ENCODE peak calls at places on chromosomes 13 and 19, in five cellular contexts. One of them, this sample, is unnamed.

GRCh38 chr19:18427752-18428131 is 8.5 kb downstream of the SSBP4 start:
- DNase-seq in SK-N-SH: no peak
- DNase-seq in GM12878: no peak
- DNase-seq in H1: no peak
- DNase-seq in HepG2: no peak
- DNase-seq in this sample: no peak

GRCh38 chr19:14102102-14102696 is 11.6 kb upstream of the SAMD1 start:
- DNase-seq in SK-N-SH: no peak
- DNase-seq in GM12878: no peak
- DNase-seq in H1: no peak
- DNase-seq in HepG2: no peak
- DNase-seq in this sample: no peak

GRCh38 chr13:39749528-39749927 is 94.1 kb downstream of the COG6 start:
- DNase-seq in SK-N-SH: no peak
- DNase-seq in GM12878: no peak
- DNase-seq in H1: no peak
- DNase-seq in HepG2: no peak
- DNase-seq in this sample: no peak

GRCh38 chr19:50721441-50722137 is 1.6 kb upstream of the CLEC11A start:
- DNase-seq in SK-N-SH: no peak
- DNase-seq in GM12878: no peak
- DNase-seq in H1: no peak
- DNase-seq in HepG2: no peak
- DNase-seq in this sample: no peak

GRCh38 chr13:23822252-23822824 is 66.9 kb downstream of the MIPEP start:
- DNase-seq in SK-N-SH: no peak
- DNase-seq in GM12878: no peak
- DNase-seq in H1: no peak
- DNase-seq in HepG2: no peak
- DNase-seq in this sample: no peak

GRCh38 chr13:26518433-26519084 is 38.9 kb upstream of the WASF3 start:
- DNase-seq in SK-N-SH: no peak
- DNase-seq in GM12878: no peak
- DNase-seq in H1: no peak
- DNase-seq in HepG2: no peak
- DNase-seq in this sample: no peak

GRCh38 chr19:8017808-8018207 is 12.4 kb upstream of the ELAVL1 start:
- DNase-seq in SK-N-SH: no peak
- DNase-seq in GM12878: no peak
- DNase-seq in H1: no peak
- DNase-seq in HepG2: peak; percentile 45
- DNase-seq in this sample: peak; percentile 76

GRCh38 chr19:3773814-3774515 is 1.9 kb upstream of the RAX2 start:
- DNase-seq in SK-N-SH: no peak
- DNase-seq in GM12878: no peak
- DNase-seq in H1: no peak
- DNase-seq in HepG2: no peak
- DNase-seq in this sample: no peak

GRCh38 chr13:77386880-77387606 is 60.1 kb upstream of the MYCBP2 start:
- DNase-seq in SK-N-SH: no peak
- DNase-seq in GM12878: no peak
- DNase-seq in H1: no peak
- DNase-seq in HepG2: no peak
- DNase-seq in this sample: no peak

GRCh38 chr19:45179063-45179847 is 671 bp downstream of the BLOC1S3 start:
- DNase-seq in SK-N-SH: peak; percentile 66
- DNase-seq in GM12878: no peak
- DNase-seq in H1: no peak
- DNase-seq in HepG2: no peak
- DNase-seq in this sample: peak; percentile 75

GRCh38 chr19:32231691-32232090 is 113.7 kb upstream of the ZNF507 start:
- DNase-seq in SK-N-SH: no peak
- DNase-seq in GM12878: no peak
- DNase-seq in H1: no peak
- DNase-seq in HepG2: no peak
- DNase-seq in this sample: no peak

GRCh38 chr19:50967924-50968708 is 1.3 kb downstream of the KLK6 start:
- DNase-seq in SK-N-SH: no peak
- DNase-seq in GM12878: no peak
- DNase-seq in H1: no peak
- DNase-seq in HepG2: no peak
- DNase-seq in this sample: no peak

DNA sequence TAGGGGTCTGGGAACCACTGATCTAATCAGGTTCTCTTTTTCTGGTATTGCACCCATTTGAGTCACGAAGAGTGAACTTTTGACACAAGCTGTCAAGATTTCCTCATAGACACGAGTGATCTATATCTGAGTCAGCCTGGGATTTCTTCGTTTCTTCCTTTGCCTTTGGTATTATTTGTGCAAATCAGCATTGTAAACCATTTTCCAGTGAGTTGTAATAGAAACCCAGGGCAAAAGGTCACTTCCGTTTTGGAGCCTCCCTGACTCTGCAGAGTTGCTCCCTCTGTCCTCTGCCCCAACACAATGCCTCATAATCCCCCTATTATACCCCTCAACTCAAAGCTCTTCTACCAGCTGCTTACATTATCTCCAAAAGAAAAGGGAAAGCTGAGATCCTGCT is 615.1 kb downstream of the EFNB2 start:
- DNase-seq in SK-N-SH: no peak
- DNase-seq in GM12878: no peak
- DNase-seq in H1: no peak
- DNase-seq in HepG2: no peak
- DNase-seq in this sample: no peak
- TF ChIP-seq GABPA in SK-N-SH: no peak
- TF ChIP-seq GABPA in GM12878: no peak
- TF ChIP-seq GABPA in H1: no peak
- TF ChIP-seq GABPA in HepG2: no peak
- TF ChIP-seq GABPA in this sample: no peak

DNA sequence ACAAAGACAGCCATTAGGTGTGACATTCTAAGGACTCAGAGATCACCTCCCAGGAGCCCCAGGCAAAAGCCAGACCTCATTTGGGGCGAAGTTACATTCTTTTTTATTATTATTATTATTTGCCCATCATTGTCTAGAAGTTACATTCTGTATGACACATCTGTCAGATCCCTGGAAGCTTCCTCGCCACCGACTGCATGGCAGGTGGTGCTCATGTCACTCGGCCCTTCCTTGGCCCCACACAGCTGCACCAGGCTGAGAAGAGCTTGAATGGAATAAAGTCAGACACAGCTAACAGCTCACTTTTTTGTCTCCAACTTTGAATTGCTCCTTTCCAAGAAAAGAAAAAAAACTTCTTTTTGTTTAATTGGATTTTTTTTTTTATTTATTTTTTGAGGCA is 41.4 kb upstream of the LDLR start:
- DNase-seq in SK-N-SH: no peak
- DNase-seq in GM12878: no peak
- DNase-seq in H1: no peak
- DNase-seq in HepG2: no peak
- DNase-seq in this sample: no peak
- H4K20me1 ChIP-seq in SK-N-SH: peaks cover 3% of the 10 kb centered on the region
- H4K20me1 ChIP-seq in GM12878: no peaks in the 10 kb centered on the region
- H4K20me1 ChIP-seq in H1: peaks cover 7% of the 10 kb centered on the region
- H4K20me1 ChIP-seq in HepG2: no peaks in the 10 kb centered on the region
- H4K20me1 ChIP-seq in this sample: no peaks in the 10 kb centered on the region

GRCh38 chr13:56338421-56338820 is 802.3 kb upstream of the PRR20A start:
- DNase-seq in SK-N-SH: no peak
- DNase-seq in GM12878: no peak
- DNase-seq in H1: no peak
- DNase-seq in HepG2: no peak
- DNase-seq in this sample: no peak

GRCh38 chr13:56335775-56336174 is 804.9 kb upstream of the PRR20A start:
- DNase-seq in SK-N-SH: no peak
- DNase-seq in GM12878: no peak
- DNase-seq in H1: no peak
- DNase-seq in HepG2: no peak
- DNase-seq in this sample: no peak

GRCh38 chr13:56332671-56333070 is 808.0 kb upstream of the PRR20A start:
- DNase-seq in SK-N-SH: no peak
- DNase-seq in GM12878: no peak
- DNase-seq in H1: no peak
- DNase-seq in HepG2: no peak
- DNase-seq in this sample: no peak
- TF ChIP-seq GABPA in SK-N-SH: no peak
- TF ChIP-seq GABPA in GM12878: no peak
- TF ChIP-seq GABPA in H1: no peak
- TF ChIP-seq GABPA in HepG2: no peak
- TF ChIP-seq GABPA in this sample: no peak

GRCh38 chr19:15244808-15245207 is 12.6 kb upstream of the EPHX3 start:
- DNase-seq in SK-N-SH: no peak
- DNase-seq in GM12878: no peak
- DNase-seq in H1: no peak
- DNase-seq in HepG2: no peak
- DNase-seq in this sample: no peak
- H4K20me1 ChIP-seq in SK-N-SH: peaks cover 54% of the 10 kb centered on the region
- H4K20me1 ChIP-seq in GM12878: no peaks in the 10 kb centered on the region
- H4K20me1 ChIP-seq in H1: peaks cover 27% of the 10 kb centered on the region
- H4K20me1 ChIP-seq in HepG2: peaks cover 30% of the 10 kb centered on the region
- H4K20me1 ChIP-seq in this sample: peaks cover 13% of the 10 kb centered on the region

DNA sequence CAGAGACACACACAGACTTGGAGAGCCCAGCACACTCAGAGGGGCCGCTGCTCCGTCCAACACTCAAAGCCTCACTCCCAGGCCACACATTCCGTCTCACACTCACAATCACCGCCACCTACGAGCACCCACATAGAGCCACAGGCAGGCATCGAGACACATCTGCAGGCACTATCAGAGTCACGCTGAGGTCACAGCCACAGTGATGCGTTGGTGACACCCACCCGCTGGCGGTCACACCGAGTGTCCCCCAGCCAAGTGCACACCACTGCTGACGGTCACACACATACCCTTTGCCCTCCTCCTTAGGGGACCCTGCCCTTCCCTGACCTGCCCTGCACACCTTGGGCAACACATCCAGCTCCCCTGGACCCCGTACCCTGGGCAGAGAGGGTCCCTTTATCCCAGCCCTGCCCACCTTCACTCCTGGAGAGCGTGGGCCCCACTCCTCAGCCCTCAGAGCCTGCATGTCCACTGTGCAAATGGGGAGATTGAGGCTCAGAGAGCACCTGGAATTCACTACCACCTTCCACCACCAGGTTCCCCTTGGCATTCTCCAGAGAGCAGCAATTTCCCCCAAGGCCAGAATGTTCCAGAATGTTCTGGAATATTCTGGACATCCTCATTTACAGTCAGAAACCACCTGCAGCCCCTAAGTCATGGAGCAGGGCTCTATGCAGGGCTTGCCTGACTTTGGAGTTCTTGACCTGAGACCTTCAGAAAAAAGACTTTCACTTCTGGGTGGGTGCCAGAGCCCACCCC is 5.4 kb downstream of the FUT5 start:
- DNase-seq in SK-N-SH: peak; percentile 19
- DNase-seq in GM12878: no peak
- DNase-seq in H1: no peak
- DNase-seq in HepG2: no peak
- DNase-seq in this sample: no peak
- TF ChIP-seq GABPA in SK-N-SH: no peak
- TF ChIP-seq GABPA in GM12878: no peak
- TF ChIP-seq GABPA in H1: no peak
- TF ChIP-seq GABPA in HepG2: no peak
- TF ChIP-seq GABPA in this sample: no peak

This sample was measured in K562.